ENCODE peak calls at places on chromosomes 5 and 9, in ten cellular contexts. J is adipocyte; X is fibroblast of gingiva; G is GM19239; B is substantia nigra; C is activated T-helper 1 cell treated with anti-CD3 and anti-CD28 coated beads, Interleukin-2, amount 50 U/mL, for 16 hours; D is stomach; K is AG08396; I is nephron progenitor cell; E is LHCN-M2. Z is an unnamed sample.

GRCh38 chr9:114666841-114667240 is 9.2 kb upstream of the TEX53 start:
- DNase-seq in C (no peak), J (no peak), X (no peak), G (no peak), I (no peak), K (no peak), E (no peak), D (no peak), B (no peak), Z (no peak)

GRCh38 chr5:175479125-175479881 is 943 bp downstream of the SFXN1 start:
- DNase-seq in D (no peak), C (no peak), B (no peak), X (no peak), E (peak), K (peak), J (peak), G (no peak), I (peak), Z (no peak)

GRCh38 chr9:1883004-1883403 is 132.1 kb upstream of the SMARCA2 start:
- DNase-seq in J (no peak), E (no peak), G (no peak), I (no peak), C (no peak), D (no peak), K (no peak), X (no peak), B (no peak), Z (no peak)

GRCh38 chr5:179986328-179986727 is 78.6 kb upstream of the TBC1D9B start:
- DNase-seq in J (no peak), B (no peak), X (no peak), E (peak), D (no peak), I (no peak), G (no peak), C (no peak), K (no peak), Z (no peak)

GRCh38 chr5:72557576-72558336 is 50.5 kb upstream of the ZNF366 start:
- DNase-seq in E (peak), I (no peak), X (no peak), B (no peak), G (no peak), K (no peak), D (no peak), C (no peak), J (no peak), Z (no peak)

GRCh38 chr9:87676976-87677775 is 48.7 kb upstream of the CTSL start:
- DNase-seq in C (no peak), X (no peak), K (no peak), I (no peak), G (no peak), B (no peak), D (no peak), E (no peak), J (peak), Z (no peak)

GRCh38 chr5:52799983-52800393 is 12.3 kb downstream of the ITGA1 start:
- DNase-seq in E (peak), J (peak), D (peak), C (peak), I (peak), B (peak), K (peak), X (peak), G (peak), Z (peak)

GRCh38 chr5:137836997-137837396 is 30.7 kb upstream of the MYOT start:
- DNase-seq in C (no peak), G (no peak), K (no peak), D (no peak), B (no peak), X (peak), J (no peak), E (peak), I (no peak), Z (no peak)

GRCh38 chr5:56159521-56159947 is 73.6 kb downstream of the ANKRD55 start:
- DNase-seq in E (peak), J (no peak), K (no peak), G (no peak), C (no peak), X (no peak), I (no peak), B (no peak), D (no peak), Z (no peak)

GRCh38 chr5:149044453-149045117 is 18.3 kb downstream of the SH3TC2 start:
- DNase-seq in G (no peak), D (no peak), K (no peak), I (no peak), E (no peak), C (no peak), X (no peak), J (no peak), B (no peak), Z (no peak)

GRCh38 chr9:78668148-78668825 is 371.4 kb downstream of the PSAT1 start:
- DNase-seq in I (no peak), K (no peak), G (no peak), J (no peak), E (no peak), D (no peak), X (no peak), B (no peak), C (no peak), Z (no peak)

GRCh38 chr9:112867275-112867991 is 23.2 kb downstream of the SLC46A2 start:
- DNase-seq in D (no peak), E (peak), C (no peak), X (peak), B (no peak), G (no peak), I (no peak), K (peak), J (peak), Z (no peak)

GRCh38 chr9:130660683-130661460 is 3.5 kb upstream of the PRDM12 start:
- DNase-seq in D (no peak), X (no peak), K (peak), B (no peak), E (no peak), J (peak), C (no peak), G (no peak), I (peak), Z (no peak)

GRCh38 chr9:114216081-114216480 is 60.7 kb downstream of the COL27A1 start:
- DNase-seq in K (no peak), X (peak), E (peak), D (peak), G (no peak), C (no peak), B (peak), I (no peak), J (peak), Z (no peak)

GRCh38 chr9:136965771-136966484 is 11.4 kb upstream of the PTGDS start:
- DNase-seq in D (no peak), X (no peak), K (peak), E (no peak), I (no peak), G (no peak), J (peak), B (peak), C (no peak), Z (no peak)

GRCh38 chr5:164518049-164518740 is 1012.8 kb downstream of the MAT2B start:
- DNase-seq in I (no peak), B (no peak), C (no peak), J (peak), D (no peak), G (no peak), X (no peak), K (no peak), E (no peak), Z (no peak)

GRCh38 chr9:88791105-88791805 is 200.0 kb upstream of the S1PR3 start:
- DNase-seq in E (no peak), C (no peak), B (no peak), X (peak), K (peak), G (no peak), J (peak), D (no peak), I (no peak), Z (no peak)

GRCh38 chr9:114096041-114096511 is 3.0 kb downstream of the KIF12 start:
- DNase-seq in C (no peak), J (no peak), B (no peak), X (no peak), D (no peak), I (peak), K (no peak), E (no peak), G (no peak), Z (no peak)

GRCh38 chr5:463952-464351 is 21.0 kb downstream of the EXOC3 start:
- DNase-seq in B (no peak), E (no peak), C (peak), I (no peak), K (no peak), J (no peak), X (no peak), G (no peak), D (no peak), Z (no peak)

Z was measured in GOT3.